ENCODE peak calls at places on chromosomes 4 and X, in nine cellular contexts. X is NCI-H774; V is esophagus squamous epithelium; A is GM13976; N is CD4-positive, alpha-beta T cell; M is GM12865; Q is GM04504; T is EH; I is stimulated activated CD4-positive, alpha-beta T cell treated with anti-CD3 and anti-CD28 coated beads, Interleukin-1b, Interleukin-23, amount 100 ng/mL, for 24 hours. W is an unnamed sample.

GRCh38 chr4:89939994-89940393 is 45.3 kb downstream of the MMRN1 start:
- DNase-seq in X (peak), V (no peak), A (no peak), N (no peak), M (no peak), Q (no peak), T (no peak), I (no peak), W (no peak)

GRCh38 chr4:13294961-13295605 is 189.1 kb downstream of the RAB28 start:
- DNase-seq in X (no peak), V (no peak), A (no peak), N (no peak), M (no peak), Q (no peak), T (no peak), I (no peak), W (no peak)

GRCh38 chrX:24842486-24842885 is 148.8 kb downstream of the POLA1 start:
- DNase-seq in X (no peak), V (no peak), A (no peak), N (no peak), M (no peak), Q (no peak), T (no peak), I (no peak), W (no peak)

GRCh38 chr4:59553739-59554126 is 1646.4 kb upstream of the ADGRL3 start:
- DNase-seq in X (no peak), V (no peak), A (no peak), N (no peak), M (peak), Q (peak), T (peak), I (no peak), W (no peak)

GRCh38 chr4:52780627-52781354 is 29.6 kb upstream of the ERVMER34-1 start:
- DNase-seq in X (no peak), V (no peak), A (no peak), N (no peak), M (no peak), Q (no peak), T (peak), I (no peak), W (no peak)

GRCh38 chr4:52942936-52943335 is 80.8 kb downstream of the RASL11B start:
- DNase-seq in X (no peak), V (no peak), A (no peak), N (no peak), M (no peak), Q (no peak), T (no peak), I (no peak), W (no peak)

GRCh38 chr4:96543346-96543745 is 703.5 kb downstream of the PDHA2 start:
- DNase-seq in X (no peak), V (no peak), A (no peak), N (no peak), M (no peak), Q (no peak), T (no peak), I (no peak), W (no peak)

GRCh38 chrX:2423293-2423692 is 77.5 kb downstream of the DHRSX start:
- DNase-seq in X (no peak), V (no peak), A (no peak), N (no peak), M (no peak), Q (no peak), T (peak), I (no peak), W (no peak)

GRCh38 chr4:2354127-2354526 is 64.3 kb downstream of the ZFYVE28 start:
- DNase-seq in X (no peak), V (no peak), A (peak), N (peak), M (no peak), Q (no peak), T (peak), I (no peak), W (no peak)

GRCh38 chr4:14994242-14994641 is 8.0 kb upstream of the CPEB2 start:
- DNase-seq in X (no peak), V (no peak), A (no peak), N (no peak), M (no peak), Q (no peak), T (peak), I (no peak), W (no peak)

GRCh38 chrX:1582686-1583437 is 8.5 kb upstream of the AKAP17A start:
- DNase-seq in X (no peak), V (no peak), A (peak), N (peak), M (peak), Q (no peak), T (peak), I (no peak), W (peak)

GRCh38 chrX:69060631-69061408 is 104.4 kb downstream of the PJA1 start:
- DNase-seq in X (no peak), V (no peak), A (no peak), N (no peak), M (no peak), Q (no peak), T (peak), I (no peak), W (no peak)

GRCh38 chrX:65516756-65517155 is 17.8 kb downstream of the LAS1L start:
- DNase-seq in X (no peak), V (no peak), A (no peak), N (no peak), M (no peak), Q (no peak), T (no peak), I (no peak), W (no peak)